ENCODE peak calls at places on chromosome 1, in seven cellular contexts. W, S, R, U, J, Q and Y are unnamed samples.

GRCh38 chr1:215076312-215076711 is 6.2 kb upstream of the KCNK2 start:
- DNase-seq in W (no peak), S (no peak), R (no peak), U (no peak), J (peak; percentile 62), Q (peak; percentile 45), Y (peak; percentile 47)

GRCh38 chr1:171292799-171293198 is 21.2 kb upstream of the FMO4 start:
- DNase-seq in W (no peak), S (no peak), R (no peak), U (no peak), J (no peak), Q (no peak), Y (no peak)

GRCh38 chr1:50214764-50215163 is 106.0 kb downstream of the ELAVL4 start:
- DNase-seq in W (peak; percentile 74), S (no peak), R (no peak), U (no peak), J (no peak), Q (no peak), Y (no peak)

GRCh38 chr1:86421601-86422280 is 2.2 kb upstream of the CLCA2 start:
- DNase-seq in W (no peak), S (no peak), R (no peak), U (no peak), J (no peak), Q (peak; percentile 32), Y (no peak)

GRCh38 chr1:172513480-172513879 is 19.5 kb upstream of the SUCO start:
- DNase-seq in W (no peak), S (no peak), R (no peak), U (no peak), J (peak; percentile 23), Q (peak; percentile 32), Y (no peak)

GRCh38 chr1:8086071-8086470 is 60.0 kb upstream of the ERRFI1 start:
- DNase-seq in W (no peak), S (no peak), R (no peak), U (no peak), J (no peak), Q (peak; percentile 26), Y (no peak)

GRCh38 chr1:201783572-201783971 is 45.4 kb upstream of the IPO9 start:
- DNase-seq in W (no peak), S (no peak), R (no peak), U (no peak), J (no peak), Q (no peak), Y (no peak)

GRCh38 chr1:110160701-110161100 is 10.4 kb downstream of the SLC6A17 start:
- DNase-seq in W (no peak), S (no peak), R (no peak), U (no peak), J (no peak), Q (no peak), Y (no peak)

GRCh38 chr1:39425151-39425550 is 66.3 kb upstream of the BMP8A start:
- DNase-seq in W (no peak), S (no peak), R (no peak), U (no peak), J (no peak), Q (no peak), Y (no peak)

GRCh38 chr1:28256197-28256827 is 3.0 kb upstream of the SESN2 start:
- DNase-seq in W (no peak), S (no peak), R (no peak), U (no peak), J (no peak), Q (peak; percentile 65), Y (no peak)

GRCh38 chr1:69413129-69413528 is 154.6 kb upstream of the LRRC7 start:
- DNase-seq in W (no peak), S (no peak), R (no peak), U (no peak), J (no peak), Q (no peak), Y (no peak)

GRCh38 chr1:30990594-30990993 is 74.9 kb downstream of the PUM1 start:
- DNase-seq in W (no peak), S (no peak), R (no peak), U (no peak), J (no peak), Q (no peak), Y (no peak)